ENCODE peak calls at places on chromosomes 11 and 22, in four cellular contexts. C is naive thymus-derived CD4-positive, alpha-beta T cell; O is AG10803; M is epithelial cell of esophagus. T is an unnamed sample.
A peak's percentile ranks its signal among the peaks of the same experiment; 100 is the strongest.

GRCh38 chr11:62770778-62771143 is 435 bp upstream of the TAF6L start:
- DNase-seq in O (peak; percentile 16), M (peak; percentile 17), C (peak; percentile 20), T (no peak)

GRCh38 chr22:43535336-43535735 is 123.5 kb downstream of the MPPED1 start:
- DNase-seq in O (no peak), C (no peak), M (no peak), T (no peak)

GRCh38 chr11:21552910-21553309 is 640.0 kb upstream of the ANO5 start:
- DNase-seq in O (no peak), C (no peak), M (no peak), T (no peak)

GRCh38 chr22:43891360-43892182 is at the start of gene PNPLA5:
- DNase-seq in M (peak; percentile 23), C (no peak), O (no peak), T (no peak)

GRCh38 chr11:7019500-7020182 is 505 bp downstream of the ZNF214 start:
- DNase-seq in O (no peak), C (no peak), M (no peak), T (no peak)

GRCh38 chr11:117597083-117597482 is 199.9 kb downstream of the DSCAML1 start:
- DNase-seq in C (peak; percentile 40), O (peak; percentile 18), M (peak; percentile 64), T (no peak)

GRCh38 chr11:105144887-105145286 is 5.3 kb upstream of the CARD18 start:
- DNase-seq in M (peak; percentile 71), O (peak; percentile 72), C (no peak), T (no peak)

GRCh38 chr11:13837286-13837685 is 125.2 kb upstream of the SPON1 start:
- DNase-seq in M (peak; percentile 88), C (no peak), O (no peak), T (no peak)

GRCh38 chr11:66050581-66051231 is 1.5 kb upstream of the SF3B2 start:
- DNase-seq in C (no peak), O (no peak), M (no peak), T (no peak)

GRCh38 chr11:114073506-114074381 is 14.2 kb downstream of the ZBTB16 start:
- DNase-seq in O (no peak), C (peak; percentile 34), M (no peak), T (peak; percentile 44)

GRCh38 chr11:71080239-71081097 is 171.9 kb downstream of the SHANK2 start:
- DNase-seq in C (peak; percentile 12), O (peak; percentile 53), M (peak; percentile 77), T (peak; percentile 13)

GRCh38 chr11:134522782-134523570 is 110.9 kb upstream of the B3GAT1 start:
- DNase-seq in C (no peak), M (no peak), O (no peak), T (no peak)

GRCh38 chr11:68214173-68215086 is 1.3 kb upstream of the KMT5B start:
- DNase-seq in C (no peak), O (no peak), M (peak; percentile 21), T (no peak)

GRCh38 chr11:113184498-113184897 is 129.9 kb upstream of the TTC12 start:
- DNase-seq in C (no peak), O (peak; percentile 97), M (peak; percentile 91), T (no peak)

GRCh38 chr22:50271519-50271970 is 1.4 kb upstream of the MAPK11 start:
- DNase-seq in O (peak; percentile 54), C (no peak), M (peak; percentile 73), T (no peak)

GRCh38 chr11:2392241-2392959 is 8.2 kb upstream of the TSSC4 start:
- DNase-seq in O (no peak), C (no peak), M (no peak), T (no peak)

GRCh38 chr22:20238567-20239062 is 29.5 kb downstream of the RTN4R start:
- DNase-seq in O (no peak), M (peak; percentile 34), C (peak; percentile 38), T (peak; percentile 31)

GRCh38 chr22:20240900-20241299 is 27.2 kb downstream of the RTN4R start:
- DNase-seq in M (no peak), O (no peak), C (no peak), T (no peak)

GRCh38 chr22:20239951-20240773 is 28.0 kb downstream of the RTN4R start:
- DNase-seq in M (no peak), C (no peak), O (no peak), T (no peak)

GRCh38 chr22:20237480-20238440 is 30.4 kb downstream of the RTN4R start:
- DNase-seq in O (no peak), C (peak; percentile 72), M (peak; percentile 58), T (peak; percentile 56)

DNA sequence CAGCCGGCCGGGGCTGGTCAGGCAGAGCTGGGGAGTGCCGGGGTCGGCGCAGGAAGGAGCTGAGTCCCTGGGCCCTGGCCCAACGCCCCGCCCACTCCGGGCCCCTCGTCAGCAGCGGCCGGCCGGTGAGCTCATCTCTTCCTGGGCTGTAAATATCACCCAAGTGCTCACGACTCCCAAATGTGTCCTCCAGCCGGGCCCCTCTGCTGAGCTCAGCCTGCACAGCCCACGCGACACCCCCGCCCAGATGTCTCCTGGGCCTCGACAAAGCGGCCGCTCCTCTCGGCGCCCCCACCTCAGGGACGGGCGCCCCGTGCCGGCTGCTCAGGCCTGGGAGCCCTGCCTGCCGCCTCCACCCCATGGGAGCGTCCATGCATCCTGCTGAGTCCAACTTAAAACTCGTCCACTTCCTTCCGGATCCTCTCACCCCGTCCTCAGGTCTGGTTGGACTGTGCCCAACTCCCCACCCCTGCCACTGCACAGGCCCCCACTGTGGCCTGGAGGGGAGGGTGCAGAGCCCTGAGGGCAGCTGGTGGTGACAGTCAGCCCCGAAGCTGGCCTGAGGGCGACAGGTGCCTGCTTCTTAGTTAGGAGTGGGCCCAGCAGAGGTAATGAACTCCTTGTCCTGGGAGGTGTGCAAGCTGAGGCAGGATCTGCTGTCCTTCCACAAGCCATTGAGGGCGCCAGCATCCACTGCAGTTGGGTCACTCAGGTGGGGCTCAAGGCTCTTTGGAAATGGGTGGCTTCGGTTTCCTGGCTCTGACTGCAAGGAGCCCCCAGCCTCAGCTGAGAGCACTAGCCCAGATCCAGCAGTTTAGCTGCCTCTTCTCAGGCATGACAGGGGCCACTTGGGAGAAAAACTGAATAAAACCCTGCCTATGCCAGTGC is 28.8 kb downstream of the RTN4R start:
- DNase-seq in M (no peak), C (no peak), O (peak; percentile 1), T (no peak)
- H3K4me3 ChIP-seq in M (no peak overlapping the region), C (no peak overlapping the region), O (no peak overlapping the region), T (no peak overlapping the region)

DNA sequence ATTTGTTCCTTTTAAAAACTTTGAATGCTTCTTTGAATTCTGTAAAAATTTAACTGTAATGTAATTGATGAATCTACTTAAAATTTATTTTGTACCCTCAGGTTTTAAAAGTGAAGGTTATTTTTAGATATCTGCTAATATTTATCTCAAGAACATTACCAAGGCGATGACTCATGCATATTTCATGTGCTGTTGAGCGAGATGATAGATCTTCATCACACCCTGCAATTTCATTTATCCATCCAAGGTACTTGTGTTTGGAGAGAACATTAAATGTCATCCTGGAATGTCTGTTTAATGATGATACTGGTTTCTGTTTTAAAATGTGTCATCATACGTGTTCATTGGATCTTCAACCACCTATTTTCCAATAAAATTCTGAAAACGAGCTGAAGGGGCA is 6.7 kb upstream of the OOSP4A start:
- DNase-seq in M (peak; percentile 45), C (no peak), O (no peak), T (no peak)
- H3K4me3 ChIP-seq in M (no peak overlapping the region), C (no peak overlapping the region), O (no peak overlapping the region), T (no peak overlapping the region)

GRCh38 chr11:78606667-78607066 is 32.0 kb upstream of the NARS2 start:
- DNase-seq in M (peak; percentile 63), C (no peak), O (no peak), T (no peak)
- H3K4me3 ChIP-seq in M (no peak overlapping the region), C (no peak overlapping the region), O (no peak overlapping the region), T (no peak overlapping the region)

DNA sequence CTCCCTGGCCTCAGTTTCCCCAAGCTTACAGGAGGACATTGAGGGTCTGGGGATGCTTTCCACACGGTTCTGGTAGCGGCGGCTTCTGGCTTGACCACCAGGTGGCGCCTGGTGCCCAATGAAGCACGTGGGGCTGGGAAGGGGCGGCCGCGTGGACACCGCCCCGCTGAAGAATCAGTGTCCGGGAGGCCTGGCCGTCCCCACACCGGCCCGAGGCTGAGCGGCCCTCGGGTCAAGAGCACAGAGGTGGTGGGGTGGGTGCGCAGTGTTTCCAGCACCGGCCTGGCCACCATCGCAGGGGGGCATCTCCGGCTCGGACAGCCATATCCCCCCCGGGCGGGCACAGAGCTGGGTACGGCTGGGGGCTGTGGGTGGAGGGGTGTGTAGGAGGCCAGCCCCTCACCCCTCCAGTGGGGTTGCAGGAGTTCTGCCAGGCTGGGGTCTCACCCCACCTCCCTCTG is 27.8 kb upstream of the PPARA start:
- DNase-seq in M (peak; percentile 57), C (peak; percentile 59), O (peak; percentile 58), T (peak; percentile 39)
- H3K4me3 ChIP-seq in M (no peak overlapping the region), C (no peak overlapping the region), O (no peak overlapping the region), T (no peak overlapping the region)

T was measured in CD8-positive, alpha-beta T cell.